ENCODE peak calls at places on chromosomes 4 and X, in five cellular contexts. A, Z, C, X and V are unnamed samples.
A peak's percentile ranks its signal among the peaks of the same experiment; 100 is the strongest.

GRCh38 chr4:166981847-166982246 is 252.4 kb downstream of the SPOCK3 start:
- DNase-seq in X (no peak), Z (no peak), A (no peak), C (no peak), V (no peak)

GRCh38 chr4:80026080-80026479 is 46.9 kb downstream of the ANTXR2 start:
- DNase-seq in Z (no peak), X (no peak), A (no peak), C (no peak), V (no peak)

GRCh38 chr4:78409612-78410202 is 141.9 kb upstream of the ANXA3 start:
- DNase-seq in C (no peak), A (no peak), Z (no peak), X (no peak), V (no peak)

GRCh38 chrX:74492720-74493201 is 71.5 kb downstream of the SLC16A2 start:
- DNase-seq in Z (no peak), C (no peak), X (no peak), A (no peak), V (no peak)

GRCh38 chrX:107552976-107553375 is 75.3 kb upstream of the PRPS1 start:
- DNase-seq in X (no peak), Z (no peak), A (no peak), C (no peak), V (no peak)

GRCh38 chr4:40990899-40991265 is 223.5 kb downstream of the APBB2 start:
- DNase-seq in A (no peak), Z (no peak), C (no peak), X (no peak), V (no peak)

GRCh38 chrX:118974088-118974907 is at the start of gene LONRF3:
- DNase-seq in X (peak; percentile 73), Z (peak; percentile 83), C (no peak), A (no peak), V (no peak)

GRCh38 chr4:87979810-87980209 is 4.3 kb downstream of the SPP1 start:
- DNase-seq in C (no peak), A (no peak), X (no peak), Z (no peak), V (no peak)

GRCh38 chr4:134202557-134202956 is 968 bp upstream of the PABPC4L start:
- DNase-seq in X (no peak), Z (no peak), A (no peak), C (no peak), V (no peak)

GRCh38 chr4:115687356-115687755 is 573.9 kb upstream of the NDST4 start:
- DNase-seq in X (no peak), A (no peak), C (no peak), Z (no peak), V (no peak)

GRCh38 chrX:153482376-153483015 is 12.1 kb upstream of the HAUS7 start:
- DNase-seq in C (no peak), Z (no peak), A (no peak), X (no peak), V (no peak)

GRCh38 chrX:103756736-103757135 is 19.9 kb upstream of the PLP1 start:
- DNase-seq in A (no peak), X (no peak), Z (no peak), C (no peak), V (no peak)

GRCh38 chrX:135923353-135923752 is 29.8 kb downstream of the SAGE1 start:
- DNase-seq in A (no peak), X (no peak), Z (no peak), C (no peak), V (no peak)

GRCh38 chrX:153438522-153438921 is 7.3 kb downstream of the TREX2 start:
- DNase-seq in Z (no peak), C (no peak), A (no peak), X (no peak), V (no peak)

GRCh38 chr4:173243917-173244658 is 75.5 kb downstream of the GALNT7 start:
- DNase-seq in X (no peak), A (no peak), Z (no peak), C (no peak), V (no peak)

GRCh38 chrX:110915120-110915519 is 119.5 kb upstream of the CHRDL1 start:
- DNase-seq in C (no peak), X (no peak), Z (no peak), A (no peak), V (no peak)

GRCh38 chr4:83731609-83732008 is 195.7 kb downstream of the GPAT3 start:
- DNase-seq in A (no peak), Z (no peak), X (no peak), C (no peak), V (no peak)

GRCh38 chrX:48541140-48541814 is 1.8 kb downstream of the TBC1D25 start:
- DNase-seq in C (no peak), X (no peak), Z (no peak), A (no peak), V (no peak)

GRCh38 chr4:13523105-13523477 is 21.2 kb downstream of the NKX3-2 start:
- DNase-seq in Z (no peak), C (no peak), X (no peak), A (no peak), V (peak; percentile 3)

GRCh38 chr4:7120341-7120740 is 52.5 kb upstream of the GRPEL1 start:
- DNase-seq in C (peak; percentile 41), Z (no peak), A (no peak), X (no peak), V (no peak)

GRCh38 chr4:25500626-25501318 is 123.7 kb downstream of the ANAPC4 start:
- DNase-seq in X (no peak), A (no peak), Z (no peak), C (no peak), V (no peak)

GRCh38 chrX:115233497-115234219 is at the start of gene LRCH2:
- DNase-seq in Z (peak; percentile 55), A (no peak), C (no peak), X (no peak), V (no peak)

GRCh38 chrX:71870337-71871098 is 40.1 kb upstream of the NHSL2 start:
- DNase-seq in Z (no peak), C (no peak), X (no peak), A (no peak), V (no peak)

GRCh38 chr4:107276052-107276451 is 239.9 kb upstream of the DKK2 start:
- DNase-seq in Z (no peak), X (no peak), C (no peak), A (no peak), V (no peak)

GRCh38 chrX:128543114-128543513 is 490.9 kb upstream of the ACTRT1 start:
- DNase-seq in X (no peak), C (no peak), Z (no peak), A (no peak), V (no peak)

GRCh38 chrX:8245411-8245810 is 74.3 kb upstream of the VCX2 start:
- DNase-seq in A (no peak), X (no peak), Z (no peak), C (no peak), V (no peak)

GRCh38 chrX:129622757-129623301 is 31.9 kb downstream of the APLN start:
- DNase-seq in X (no peak), C (no peak), Z (no peak), A (no peak), V (no peak)

GRCh38 chr4:170248029-170248428 is 158.3 kb upstream of the AADAT start:
- DNase-seq in Z (no peak), A (no peak), X (no peak), C (no peak), V (no peak)

GRCh38 chr4:39655866-39656265 is 17.2 kb upstream of the SMIM14 start:
- DNase-seq in Z (peak; percentile 42), X (no peak), A (no peak), C (no peak), V (no peak)

GRCh38 chrX:94961730-94962129 is 1287.7 kb downstream of the FAM133A start:
- DNase-seq in Z (no peak), X (no peak), C (no peak), A (no peak), V (no peak)

GRCh38 chrX:68989865-68990606 is 161.2 kb downstream of the EFNB1 start:
- DNase-seq in A (no peak), Z (peak; percentile 30), X (peak; percentile 59), C (no peak), V (no peak)
- TF ChIP-seq POLR2A in A (no peak), Z (no peak), X (no peak), C (no peak), V (no peak)

DNA sequence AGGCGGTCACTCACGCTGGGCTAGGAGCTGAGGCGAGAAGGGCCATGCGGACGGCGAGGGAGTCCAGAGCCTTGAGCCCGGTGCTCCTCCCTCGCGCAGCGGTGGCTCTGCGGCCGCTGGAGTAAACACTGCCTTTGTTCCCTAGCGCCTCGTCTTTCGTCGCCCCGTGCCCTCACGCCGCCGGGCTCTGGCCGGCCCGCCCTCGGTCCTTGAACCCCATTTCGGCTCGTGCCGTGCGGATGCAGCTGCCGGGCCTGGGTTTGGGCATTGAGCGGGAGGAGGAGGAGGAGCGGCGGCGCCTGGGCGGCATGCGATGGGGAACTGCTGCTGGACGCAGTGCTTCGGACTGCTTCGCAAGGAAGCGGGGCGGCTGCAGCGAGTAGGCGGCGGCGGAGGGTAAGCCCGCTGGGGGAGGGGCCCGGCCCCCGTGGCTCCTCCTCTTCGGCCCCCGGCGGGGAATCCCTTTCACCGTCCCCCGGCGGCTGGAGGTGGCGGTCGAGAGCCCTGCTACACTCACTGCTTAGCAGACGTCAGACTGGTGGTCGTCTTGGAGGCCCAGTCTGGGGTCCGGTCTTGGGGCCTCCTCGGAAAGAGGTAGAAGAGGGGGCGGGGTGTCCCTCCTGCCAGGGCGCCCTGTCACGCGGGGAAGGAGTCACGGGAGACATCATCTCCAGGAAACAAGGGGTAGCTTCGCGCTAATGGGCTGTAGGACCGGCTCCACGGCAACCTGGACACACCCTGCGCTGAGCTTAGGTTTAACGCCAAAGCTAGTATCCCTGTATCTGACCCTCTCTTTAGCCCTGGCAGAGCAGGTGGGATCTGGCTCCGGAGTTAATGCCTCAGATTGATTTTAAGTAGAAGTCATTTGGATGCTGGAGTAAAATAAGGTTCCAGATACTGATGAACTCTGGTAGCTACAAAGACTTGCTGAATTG is at the start of gene AP1AR:
- DNase-seq in Z (peak; percentile 83), C (peak; percentile 52), X (peak; percentile 78), A (peak; percentile 76), V (peak; percentile 75)
- TF ChIP-seq POLR2A in Z (peak; percentile 77), C (peak; percentile 74), X (peak; percentile 34), A (peak; percentile 83), V (peak; percentile 89)

GRCh38 chr4:2799971-2800690 is 7.2 kb downstream of the SH3BP2 start:
- DNase-seq in Z (peak; percentile 17), C (no peak), A (no peak), X (no peak), V (no peak)
- TF ChIP-seq POLR2A in Z (no peak), C (no peak), A (no peak), X (no peak), V (no peak)

DNA sequence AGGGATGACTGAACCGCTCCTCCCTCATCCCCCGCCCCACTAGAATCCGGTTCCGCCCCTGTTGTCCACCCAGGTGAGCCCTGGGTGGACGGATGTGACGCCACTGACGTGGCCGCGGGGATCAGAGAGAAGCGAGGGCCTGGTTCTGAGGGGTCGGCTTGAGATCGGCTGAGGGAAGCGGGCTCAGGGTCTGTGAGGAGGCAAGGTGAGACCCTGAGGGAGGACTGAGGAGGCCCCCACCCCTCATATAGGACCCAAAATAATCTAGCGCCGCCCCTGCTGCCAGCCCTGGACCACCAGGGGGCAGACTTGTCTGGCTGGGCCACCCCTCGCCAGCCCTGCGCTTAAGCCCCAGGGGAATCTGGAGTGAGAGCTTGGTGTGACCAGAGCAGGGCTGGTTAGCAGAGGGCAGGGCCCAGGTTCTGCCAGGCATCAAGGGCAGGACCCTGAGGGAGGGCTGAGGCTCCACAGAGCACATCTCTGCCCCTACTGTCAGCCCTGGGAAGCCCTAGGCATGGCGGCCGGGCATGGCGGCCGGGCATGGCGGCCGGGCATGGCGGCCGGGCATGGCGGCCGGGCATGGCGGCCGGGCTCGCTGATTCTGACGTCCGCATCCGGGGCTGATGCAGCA is at the start of gene MAGEA8:
- DNase-seq in A (no peak), X (no peak), C (no peak), Z (no peak), V (no peak)
- TF ChIP-seq POLR2A in A (no peak), X (no peak), C (no peak), Z (no peak), V (no peak)